ENCODE peak calls at places on chromosomes 4 and X, in nine cellular contexts. A is fibroblast of mammary gland, E is neural crest cell, K is WTC11, D is lower lobe of right lung, Z is bronchial epithelial cell, F is A549, S is IMR-90, I is Calu3. U is an unnamed sample.

GRCh38 chrX:72060196-72060974 is 71.3 kb downstream of the RTL5 start:
- DNase-seq in A (no peak), E (peak; percentile 37), K (peak; percentile 50), D (no peak), Z (no peak), F (peak; percentile 18), S (peak; percentile 5), I (no peak), U (no peak)

GRCh38 chr4:77699731-77700210 is 94.2 kb downstream of the CXCL13 start:
- DNase-seq in A (peak; percentile 90), E (peak; percentile 25), K (peak; percentile 33), D (no peak), Z (peak; percentile 78), F (peak; percentile 47), S (peak; percentile 93), I (peak; percentile 1), U (peak; percentile 68)

GRCh38 chr4:102438873-102439614 is 62.1 kb upstream of the NFKB1 start:
- DNase-seq in A (peak; percentile 97), E (no peak), K (no peak), D (no peak), Z (peak; percentile 96), F (peak; percentile 74), S (peak; percentile 93), I (peak; percentile 3), U (peak; percentile 97)

GRCh38 chr4:25843340-25844097 is 19.3 kb downstream of the SEL1L3 start:
- DNase-seq in A (no peak), E (no peak), K (no peak), D (peak; percentile 76), Z (peak; percentile 60), F (no peak), S (no peak), I (peak; percentile 41), U (no peak)

GRCh38 chr4:157514711-157515110 is 294.2 kb downstream of the GRIA2 start:
- DNase-seq in A (no peak), E (no peak), K (peak; percentile 61), D (no peak), Z (no peak), F (no peak), S (no peak), I (no peak), U (peak; percentile 13)

GRCh38 chr4:156790866-156791265 is 180.7 kb downstream of the PDGFC start:
- DNase-seq in A (peak; percentile 78), E (no peak), K (no peak), D (no peak), Z (no peak), F (no peak), S (peak; percentile 73), I (no peak), U (peak; percentile 79)

GRCh38 chrX:44432641-44433040 is 89.2 kb upstream of the EFHC2 start:
- DNase-seq in A (peak; percentile 11), E (no peak), K (no peak), D (no peak), Z (peak; percentile 57), F (no peak), S (peak; percentile 3), I (no peak), U (no peak)

GRCh38 chrX:23509256-23509655 is 158.0 kb upstream of the PRDX4 start:
- DNase-seq in A (no peak), E (no peak), K (peak; percentile 28), D (no peak), Z (no peak), F (no peak), S (no peak), I (no peak), U (no peak)

GRCh38 chr4:53563824-53564223 is 27.5 kb downstream of the LNX1 start:
- DNase-seq in A (peak; percentile 88), E (no peak), K (no peak), D (no peak), Z (peak; percentile 74), F (no peak), S (peak; percentile 89), I (no peak), U (peak; percentile 72)

GRCh38 chrX:42420431-42420830 is 357.5 kb downstream of the PPP1R2C start:
- DNase-seq in A (no peak), E (no peak), K (no peak), D (no peak), Z (no peak), F (no peak), S (no peak), I (no peak), U (no peak)

GRCh38 chrX:68504237-68504636 is 5.4 kb downstream of the YIPF6 start:
- DNase-seq in A (peak; percentile 92), E (no peak), K (no peak), D (no peak), Z (peak; percentile 83), F (peak; percentile 59), S (peak; percentile 93), I (no peak), U (peak; percentile 70)

GRCh38 chrX:1281511-1281910 is 12.9 kb downstream of the CSF2RA start:
- DNase-seq in A (peak; percentile 6), E (no peak), K (no peak), D (no peak), Z (no peak), F (peak; percentile 80), S (peak; percentile 14), I (no peak), U (no peak)

GRCh38 chr4:94690851-94691254 is 66.9 kb upstream of the BMPR1B start:
- DNase-seq in A (peak; percentile 59), E (no peak), K (no peak), D (no peak), Z (peak; percentile 61), F (peak; percentile 87), S (peak; percentile 51), I (no peak), U (peak; percentile 48)

GRCh38 chr4:133084421-133084820 is 64.7 kb upstream of the PCDH10 start:
- DNase-seq in A (no peak), E (no peak), K (no peak), D (no peak), Z (no peak), F (no peak), S (no peak), I (no peak), U (no peak)

DNA sequence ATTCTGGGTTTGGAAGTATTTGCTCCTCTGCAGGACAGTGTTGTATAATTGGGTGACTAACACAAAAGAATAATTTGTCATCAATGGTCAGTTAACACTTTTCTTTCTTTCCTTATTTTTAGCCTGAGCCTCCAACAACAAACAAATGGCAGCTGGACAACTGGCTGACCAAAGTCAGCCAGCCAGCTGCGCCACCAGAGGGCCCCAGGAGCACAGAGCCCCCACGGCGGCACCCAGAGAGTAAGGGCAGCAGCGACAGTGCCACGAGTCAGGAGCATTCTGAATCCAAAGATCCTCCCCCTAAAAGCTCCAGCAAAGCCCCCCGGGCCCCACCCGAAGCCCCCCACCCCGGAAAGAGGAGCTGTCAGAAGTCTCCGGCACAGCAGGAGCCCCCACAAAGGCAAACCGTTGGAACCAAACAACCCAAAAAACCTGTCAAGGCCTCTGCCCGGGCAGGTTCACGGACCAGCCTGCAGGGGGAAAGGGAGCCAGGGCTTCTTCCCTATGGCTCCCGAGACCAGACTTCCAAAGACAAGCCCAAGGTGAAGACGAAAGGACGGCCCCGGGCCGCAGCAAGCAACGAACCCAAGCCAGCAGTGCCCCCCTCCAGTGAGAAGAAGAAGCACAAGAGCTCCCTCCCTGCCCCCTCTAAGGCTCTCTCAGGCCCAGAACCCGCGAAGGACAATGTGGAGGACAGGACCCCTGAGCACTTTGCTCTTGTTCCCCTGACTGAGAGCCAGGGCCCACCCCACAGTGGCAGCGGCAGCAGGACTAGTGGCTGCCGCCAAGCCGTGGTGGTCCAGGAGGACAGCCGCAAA is 106.0 kb downstream of the KLHL8 start:
- DNase-seq in A (no peak), E (no peak), K (peak; percentile 67), D (no peak), Z (no peak), F (no peak), S (no peak), I (no peak), U (no peak)
- TF ChIP-seq CTCF in A (no peak), E (no peak), K (no peak), D (no peak), Z (no peak), F (peak; percentile 9), S (peak; percentile 2), I (no peak), U (no peak)

GRCh38 chrX:107662824-107663223 is 34.5 kb downstream of the PRPS1 start:
- DNase-seq in A (no peak), E (no peak), K (no peak), D (no peak), Z (no peak), F (no peak), S (no peak), I (no peak), U (no peak)
- TF ChIP-seq CTCF in A (no peak), E (no peak), K (no peak), D (no peak), Z (no peak), F (no peak), S (no peak), I (no peak), U (no peak)

DNA sequence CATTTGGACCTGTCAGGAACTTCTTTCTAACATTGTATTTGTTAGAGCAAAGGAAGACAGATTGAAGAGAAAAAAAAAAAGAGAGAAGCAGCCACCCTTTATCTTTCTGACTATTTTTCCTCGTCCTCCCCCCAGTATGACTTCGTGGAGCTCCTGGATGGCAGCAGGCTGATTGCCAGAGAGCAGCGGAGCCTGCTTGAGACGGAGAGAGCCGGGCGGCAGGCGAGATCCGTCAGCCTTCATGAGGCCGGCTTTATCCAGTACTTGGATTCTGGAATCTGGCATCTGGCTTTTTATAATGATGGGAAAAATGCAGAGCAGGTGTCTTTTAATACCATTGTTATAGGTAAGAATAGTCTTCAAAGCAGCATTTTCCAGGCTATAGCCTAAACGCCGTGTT is 237.7 kb downstream of the DCTD start:
- DNase-seq in A (no peak), E (no peak), K (no peak), D (no peak), Z (no peak), F (no peak), S (no peak), I (no peak), U (no peak)
- TF ChIP-seq CTCF in A (no peak), E (no peak), K (no peak), D (no peak), Z (no peak), F (no peak), S (no peak), I (no peak), U (no peak)

GRCh38 chrX:105114554-105115130 is 105.9 kb downstream of the TEX13A start:
- DNase-seq in A (no peak), E (no peak), K (no peak), D (no peak), Z (peak; percentile 47), F (no peak), S (no peak), I (no peak), U (no peak)

GRCh38 chrX:105120460-105120859 is 100.0 kb downstream of the TEX13A start:
- DNase-seq in A (no peak), E (no peak), K (no peak), D (no peak), Z (no peak), F (no peak), S (no peak), I (no peak), U (no peak)

GRCh38 chrX:105116541-105116940 is 104.0 kb downstream of the TEX13A start:
- DNase-seq in A (no peak), E (no peak), K (no peak), D (no peak), Z (no peak), F (no peak), S (no peak), I (no peak), U (no peak)

DNA sequence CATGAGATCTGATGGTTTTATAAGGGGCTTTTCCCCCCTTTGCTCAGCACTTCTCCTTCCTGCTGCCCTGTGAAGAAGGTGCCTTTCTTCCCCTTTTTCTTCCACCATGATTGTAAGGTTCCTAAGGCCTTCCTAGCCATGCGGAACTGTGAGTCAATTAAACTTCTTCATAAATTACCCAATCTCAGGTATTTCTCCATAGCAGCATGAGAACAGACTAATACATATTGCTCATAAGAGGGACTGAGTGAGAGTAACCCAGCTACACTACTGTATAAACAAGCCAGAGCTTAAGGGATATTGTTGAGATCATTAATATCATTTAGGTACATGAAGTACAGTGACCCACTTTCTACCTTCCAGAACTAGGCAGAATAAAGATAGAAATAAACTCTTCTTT is 102.9 kb downstream of the TEX13A start:
- DNase-seq in A (no peak), E (no peak), K (no peak), D (no peak), Z (peak; percentile 58), F (no peak), S (no peak), I (no peak), U (peak; percentile 13)
- TF ChIP-seq CTCF in A (no peak), E (no peak), K (no peak), D (no peak), Z (no peak), F (no peak), S (no peak), I (no peak), U (no peak)

U was measured in MCF 10A.